ENCODE peak calls at places on chromosomes 2 and 18, in six cellular contexts. D is PC-3, C is GM23248, A is neural progenitor cell, Q is hepatocyte, I is HCT116. O is an unnamed sample. For H3K4me1, the result is how much of the 10 kb centered on the place peaks cover.

GRCh38 chr2:96537734-96538486 is 1.4 kb downstream of the ARID5A start:
- DNase-seq in D (no peak), C (peak), A (peak), Q (no peak), I (no peak), O (peak)

GRCh38 chr2:128354731-128355470 is 36.2 kb upstream of the HS6ST1 start:
- DNase-seq in D (no peak), C (peak), A (no peak), Q (no peak), I (no peak), O (no peak)

GRCh38 chr2:238653436-238654109 is 194.3 kb upstream of the TWIST2 start:
- DNase-seq in D (no peak), C (no peak), A (no peak), Q (no peak), I (no peak), O (no peak)

GRCh38 chr2:162113088-162113770 is 38.8 kb downstream of the GCG start:
- DNase-seq in D (no peak), C (no peak), A (peak), Q (no peak), I (no peak), O (peak)

GRCh38 chr2:233414777-233415570 is 60.7 kb downstream of the DGKD start:
- DNase-seq in D (peak), C (peak), A (no peak), Q (no peak), I (peak), O (no peak)

GRCh38 chr2:100610381-100610831 is 47.6 kb downstream of the PDCL3 start:
- DNase-seq in D (peak), C (peak), A (peak), Q (peak), I (peak), O (peak)

GRCh38 chr18:10290244-10291240 is 163.9 kb upstream of the APCDD1 start:
- DNase-seq in D (no peak), C (peak), A (no peak), Q (no peak), I (no peak), O (no peak)

GRCh38 chr2:55019547-55020258 is 30.5 kb downstream of the RTN4 start:
- DNase-seq in D (peak), C (no peak), A (no peak), Q (no peak), I (no peak), O (peak)

GRCh38 chr2:158120102-158120501 is 18.4 kb downstream of the UPP2 start:
- DNase-seq in D (peak), C (no peak), A (no peak), Q (no peak), I (no peak), O (no peak)

GRCh38 chr2:119760876-119761275 is 1.2 kb downstream of the PTPN4 start:
- DNase-seq in D (peak), C (peak), A (no peak), Q (peak), I (no peak), O (no peak)

GRCh38 chr18:26971327-26971918 is 105.9 kb upstream of the AQP4 start:
- DNase-seq in D (no peak), C (no peak), A (no peak), Q (no peak), I (no peak), O (no peak)

GRCh38 chr2:86160156-86160952 is 34.9 kb downstream of the IMMT start:
- DNase-seq in D (no peak), C (no peak), A (no peak), Q (peak), I (no peak), O (no peak)

GRCh38 chr2:21041462-21041861 is 2.4 kb downstream of the APOB start:
- DNase-seq in D (no peak), C (no peak), A (no peak), Q (no peak), I (no peak), O (no peak)

GRCh38 chr2:127614731-127615130 is 31.2 kb upstream of the GPR17 start:
- DNase-seq in D (peak), C (peak), A (no peak), Q (peak), I (no peak), O (no peak)

GRCh38 chr2:230542751-230543150 is 126.8 kb downstream of the SP100 start:
- DNase-seq in D (no peak), C (no peak), A (no peak), Q (no peak), I (no peak), O (no peak)

GRCh38 chr2:209331291-209331844 is 92.5 kb upstream of the MAP2 start:
- DNase-seq in D (peak), C (peak), A (peak), Q (peak), I (peak), O (peak)

GRCh38 chr2:6421888-6422287 is 443.8 kb downstream of the CMPK2 start:
- DNase-seq in D (no peak), C (no peak), A (no peak), Q (no peak), I (no peak), O (peak)

GRCh38 chr2:210086292-210086691 is 83.9 kb downstream of the RPE start:
- DNase-seq in D (peak), C (peak), A (no peak), Q (no peak), I (no peak), O (no peak)

GRCh38 chr2:189393440-189394111 is 47.7 kb upstream of the WDR75 start:
- DNase-seq in D (peak), C (peak), A (no peak), Q (peak), I (peak), O (no peak)

GRCh38 chr2:182903566-182903965 is 37.1 kb upstream of the FRZB start:
- DNase-seq in D (no peak), C (no peak), A (no peak), Q (no peak), I (no peak), O (no peak)

GRCh38 chr2:215498411-215498810 is 62.5 kb upstream of the FN1 start:
- DNase-seq in D (no peak), C (peak), A (no peak), Q (peak), I (no peak), O (no peak)

GRCh38 chr2:13230221-13230620 is 513.5 kb downstream of the TRIB2 start:
- DNase-seq in D (peak), C (no peak), A (no peak), Q (no peak), I (no peak), O (no peak)

GRCh38 chr2:167504695-167505094 is 616.4 kb downstream of the XIRP2 start:
- DNase-seq in D (peak), C (no peak), A (no peak), Q (no peak), I (no peak), O (no peak)

GRCh38 chr2:179355881-179356280 is 91.2 kb upstream of the SESTD1 start:
- DNase-seq in D (no peak), C (peak), A (no peak), Q (no peak), I (no peak), O (no peak)

GRCh38 chr2:235496239-235496621 is 2.4 kb downstream of the AGAP1 start:
- DNase-seq in D (peak), C (peak), A (no peak), Q (no peak), I (no peak), O (no peak)

GRCh38 chr2:48829036-48829435 is 73.5 kb upstream of the LHCGR start:
- DNase-seq in D (no peak), C (peak), A (no peak), Q (no peak), I (no peak), O (no peak)

DNA sequence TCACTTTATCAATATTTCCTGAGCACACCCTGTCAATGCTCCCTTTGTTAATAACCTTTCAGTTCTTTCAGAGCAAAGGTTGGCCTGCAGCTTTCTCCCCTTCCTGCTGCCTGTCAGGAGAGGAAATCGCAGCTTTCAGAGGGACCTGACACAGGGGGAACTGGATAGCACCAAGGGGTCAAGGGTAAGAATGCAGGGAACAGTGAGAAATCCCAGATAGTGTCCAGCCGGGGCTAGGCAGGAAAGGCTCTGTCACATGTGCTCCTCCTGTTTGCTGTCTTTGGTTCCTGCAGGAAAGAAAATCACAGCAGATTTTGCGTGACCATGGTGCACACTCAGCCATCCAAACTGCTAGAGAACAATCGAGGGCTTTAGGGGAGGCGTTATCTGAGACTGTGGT is 177.7 kb downstream of the ICOS start:
- DNase-seq in D (no peak), C (no peak), A (no peak), Q (no peak), I (no peak), O (no peak)
- H3K4me1 ChIP-seq in D (under half), C (under half), A (under half), Q (under half), I (under half), O (under half)

GRCh38 chr18:52667388-52667787 is 327.4 kb downstream of the DCC start:
- DNase-seq in D (no peak), C (no peak), A (peak), Q (no peak), I (no peak), O (no peak)
- TF ChIP-seq EZH2phosphoT487 in D (no peak), C (no peak), A (no peak), Q (no peak), I (no peak), O (no peak)

DNA sequence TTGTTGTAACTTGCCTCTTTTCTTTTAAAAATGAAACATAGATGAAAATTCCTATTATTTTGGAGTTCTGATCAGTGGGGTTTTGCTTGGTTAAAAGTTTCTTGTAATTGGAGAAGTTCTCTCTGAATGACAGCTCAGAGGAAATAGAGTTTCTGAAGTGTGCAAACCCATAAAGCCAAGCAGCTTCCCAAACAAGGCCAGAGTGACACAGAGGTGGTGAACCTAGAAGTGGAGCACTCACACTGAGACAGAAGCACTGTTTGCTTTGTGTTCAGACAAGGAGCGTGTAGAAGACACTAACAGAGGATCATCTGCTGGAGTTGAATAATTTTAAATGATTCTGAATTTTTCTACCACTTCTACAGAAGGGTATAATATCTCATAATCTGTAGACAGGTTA is 49.2 kb downstream of the FBXO48 start:
- DNase-seq in D (no peak), C (no peak), A (no peak), Q (no peak), I (no peak), O (no peak)
- H3K4me1 ChIP-seq in D (under half), C (under half), A (under half), Q (under half), I (under half), O (under half)

DNA sequence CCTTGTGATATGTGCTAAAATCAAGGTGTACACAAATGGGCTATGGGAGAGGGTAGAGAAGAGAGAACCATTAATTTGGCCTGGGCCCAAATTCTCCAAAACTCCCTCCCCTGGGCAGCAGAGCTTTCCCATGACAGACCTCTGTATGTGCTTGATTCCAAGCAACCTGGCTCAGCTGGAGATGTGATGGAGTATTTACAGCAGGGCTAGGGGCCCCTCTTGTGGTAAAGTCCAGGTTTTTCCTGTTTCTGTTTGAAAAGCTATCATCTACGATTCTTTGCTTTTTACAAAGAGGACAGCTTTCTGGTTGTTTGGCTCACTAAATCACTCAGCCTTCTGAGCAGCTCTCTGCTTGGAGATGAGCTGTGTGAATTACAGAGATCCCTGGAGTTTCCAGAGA is 40.3 kb downstream of the KCNS3 start:
- DNase-seq in D (peak), C (no peak), A (peak), Q (peak), I (no peak), O (peak)
- TF ChIP-seq EZH2phosphoT487 in D (no peak), C (no peak), A (no peak), Q (no peak), I (no peak), O (no peak)

GRCh38 chr2:74036450-74037175 is 51.9 kb downstream of the TET3 start:
- DNase-seq in D (no peak), C (no peak), A (no peak), Q (no peak), I (no peak), O (no peak)
- H3K4me1 ChIP-seq in D (under half), C (under half), A (under half), Q (under half), I (under half), O (under half)

GRCh38 chr2:102392096-102392495 is 30.9 kb upstream of the IL18RAP start:
- DNase-seq in D (no peak), C (no peak), A (no peak), Q (no peak), I (no peak), O (no peak)
- TF ChIP-seq EZH2phosphoT487 in D (no peak), C (no peak), A (no peak), Q (no peak), I (no peak), O (no peak)

DNA sequence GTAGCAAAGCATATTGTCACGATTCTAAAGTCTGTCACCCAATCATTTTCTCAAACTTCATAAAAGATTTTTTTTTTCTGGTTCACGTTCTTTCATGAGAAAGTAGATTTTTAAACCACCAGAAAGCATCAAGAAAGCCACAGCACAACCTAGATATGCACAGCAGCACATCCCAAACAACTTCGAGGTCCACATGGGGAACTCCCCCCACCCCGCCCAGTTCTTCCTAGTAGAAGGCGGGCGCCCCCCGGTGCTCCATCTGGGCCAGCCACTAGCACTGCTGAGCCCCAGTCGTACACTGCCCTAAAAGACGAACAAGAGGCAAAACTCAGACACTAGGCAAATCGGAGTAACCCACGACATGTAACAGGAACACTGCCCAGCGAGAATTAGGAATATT is 15.5 kb downstream of the HDLBP start:
- DNase-seq in D (no peak), C (no peak), A (no peak), Q (no peak), I (no peak), O (peak)
- H3K4me1 ChIP-seq in D (under half), C (under half), A (under half), Q (under half), I (under half), O (under half)